ENCODE peak calls at places on chromosomes 7 and 10, in nine cellular contexts. H, E, T, P, B, Y, F, G and W are unnamed samples.

GRCh38 chr10:35375091-35375765 is 38.9 kb downstream of the CCNY start:
- DNase-seq in H (no peak), F (no peak), B (no peak), E (no peak), P (no peak), G (no peak), T (no peak), Y (no peak), W (no peak)

GRCh38 chr7:47936323-47936722 is 11.9 kb downstream of the PKD1L1 start:
- DNase-seq in T (no peak), E (no peak), P (no peak), H (no peak), F (no peak), G (no peak), B (no peak), Y (no peak), W (no peak)

GRCh38 chr7:12890586-12890985 is 203.2 kb downstream of the ARL4A start:
- DNase-seq in T (no peak), F (no peak), B (no peak), Y (no peak), H (no peak), G (no peak), P (no peak), E (no peak), W (no peak)

GRCh38 chr7:28572321-28573058 is 160.2 kb downstream of the CREB5 start:
- DNase-seq in B (no peak), P (no peak), E (no peak), Y (no peak), T (no peak), G (no peak), H (no peak), F (no peak), W (no peak)

GRCh38 chr7:139183878-139184338 is 47.1 kb upstream of the UBN2 start:
- DNase-seq in E (no peak), B (no peak), G (no peak), Y (no peak), F (no peak), T (no peak), P (no peak), H (no peak), W (no peak)

GRCh38 chr7:43878867-43879266 is 9.6 kb upstream of the MRPS24 start:
- DNase-seq in T (no peak), F (no peak), H (no peak), B (no peak), Y (no peak), P (no peak), G (no peak), E (no peak), W (no peak)

GRCh38 chr10:580796-581195 is 108.7 kb downstream of the DIP2C start:
- DNase-seq in E (no peak), H (no peak), Y (peak), F (no peak), P (no peak), G (no peak), B (no peak), T (no peak), W (peak)

GRCh38 chr7:151012031-151012692 is 12.1 kb downstream of the ATG9B start:
- DNase-seq in Y (peak), G (no peak), P (no peak), T (no peak), H (no peak), E (no peak), B (no peak), F (no peak), W (no peak)

GRCh38 chr10:61633665-61634064 is 29.1 kb upstream of the CABCOCO1 start:
- DNase-seq in Y (no peak), H (no peak), T (no peak), F (no peak), B (no peak), P (no peak), E (no peak), G (no peak), W (no peak)

GRCh38 chr7:40283391-40283790 is 148.6 kb downstream of the SUGCT start:
- DNase-seq in Y (no peak), T (no peak), F (no peak), B (no peak), H (no peak), P (no peak), G (no peak), E (no peak), W (no peak)

GRCh38 chr7:15236958-15237357 is 324.9 kb downstream of the AGMO start:
- DNase-seq in G (no peak), P (no peak), Y (peak), E (no peak), F (no peak), T (no peak), B (no peak), H (no peak), W (no peak)

GRCh38 chr10:122142652-122143237 is 128.4 kb upstream of the BTBD16 start:
- DNase-seq in G (no peak), Y (no peak), B (peak), E (peak), H (peak), F (no peak), P (no peak), T (peak), W (no peak)

GRCh38 chr7:49091089-49091488 is 166.7 kb downstream of the CDC14C start:
- DNase-seq in Y (no peak), H (no peak), F (no peak), B (no peak), T (no peak), P (no peak), G (no peak), E (no peak), W (no peak)

GRCh38 chr7:98165827-98166667 is 45.2 kb upstream of the BHLHA15 start:
- DNase-seq in T (peak), Y (peak), H (no peak), F (peak), G (peak), E (peak), P (peak), B (peak), W (peak)

GRCh38 chr7:110372685-110373084 is 718.2 kb upstream of the LRRN3 start:
- DNase-seq in F (no peak), B (no peak), H (no peak), Y (no peak), P (no peak), E (no peak), T (no peak), G (no peak), W (no peak)

GRCh38 chr10:125079091-125079600 is 81.2 kb downstream of the CTBP2 start:
- DNase-seq in H (no peak), Y (no peak), P (no peak), T (no peak), F (no peak), E (no peak), B (no peak), G (no peak), W (no peak)

GRCh38 chr10:70296406-70296899 is 12.6 kb upstream of the NPFFR1 start:
- DNase-seq in B (peak), P (peak), G (peak), Y (peak), F (no peak), E (no peak), H (peak), T (no peak), W (peak)

GRCh38 chr7:151076863-151077704 is 3.5 kb downstream of the FASTK start:
- DNase-seq in E (no peak), Y (peak), P (no peak), B (peak), F (no peak), G (no peak), H (no peak), T (no peak), W (no peak)

GRCh38 chr10:50550291-50550839 is 73.4 kb downstream of the SGMS1 start:
- DNase-seq in B (peak), E (peak), G (no peak), Y (no peak), T (no peak), F (no peak), H (no peak), P (peak), W (no peak)

GRCh38 chr10:91163269-91163708 is 57.2 kb upstream of the PCGF5 start:
- DNase-seq in G (peak), Y (peak), F (peak), H (peak), P (peak), E (peak), T (peak), B (peak), W (peak)

GRCh38 chr7:55409474-55410225 is 44.5 kb downstream of the LANCL2 start:
- DNase-seq in H (no peak), E (peak), G (no peak), P (no peak), B (no peak), F (no peak), T (no peak), Y (peak), W (no peak)

GRCh38 chr10:22679608-22680007 is 34.8 kb downstream of the PIP4K2A start:
- DNase-seq in P (no peak), G (no peak), F (peak), T (peak), H (no peak), Y (no peak), E (no peak), B (no peak), W (no peak)

GRCh38 chr10:61389887-61390286 is 63.3 kb downstream of the TMEM26 start:
- DNase-seq in B (no peak), G (no peak), P (no peak), E (no peak), F (no peak), Y (no peak), H (no peak), T (no peak), W (no peak)

GRCh38 chr7:152949198-152949597 is 189.6 kb downstream of the ACTR3B start:
- DNase-seq in P (no peak), G (no peak), E (no peak), F (no peak), Y (no peak), H (no peak), B (no peak), T (no peak), W (no peak)

GRCh38 chr7:111363099-111363498 is 199.2 kb downstream of the IMMP2L start:
- DNase-seq in H (no peak), G (no peak), Y (peak), P (no peak), B (no peak), T (no peak), F (no peak), E (no peak), W (no peak)

GRCh38 chr7:51306761-51307160 is 9.8 kb downstream of the COBL start:
- DNase-seq in F (no peak), H (no peak), P (no peak), B (no peak), T (no peak), G (no peak), Y (no peak), E (no peak), W (no peak)

GRCh38 chr10:99233680-99234018 is 2.0 kb downstream of the HPSE2 start:
- DNase-seq in B (no peak), Y (no peak), F (no peak), E (peak), H (no peak), G (no peak), T (no peak), P (no peak), W (no peak)

GRCh38 chr7:83469491-83469890 is 179.4 kb downstream of the SEMA3E start:
- DNase-seq in G (no peak), F (no peak), P (no peak), B (no peak), H (no peak), T (no peak), E (no peak), Y (no peak), W (no peak)
- H3K27ac ChIP-seq in G (no peak), F (no peak), P (no peak), B (no peak), H (no peak), T (no peak), E (no peak), Y (no peak), W (peak)

GRCh38 chr10:95558593-95559320 is 2.4 kb downstream of the SORBS1 start:
- DNase-seq in T (no peak), P (no peak), G (no peak), B (no peak), E (no peak), Y (no peak), H (no peak), F (no peak), W (no peak)
- H3K4me3 ChIP-seq in T (no peak), P (peak), G (peak), B (peak), E (no peak), Y (no peak), H (peak), F (no peak), W (no peak)

GRCh38 chr10:86670876-86671275 is 2.6 kb downstream of the LDB3 start:
- DNase-seq in T (no peak), B (no peak), H (no peak), P (no peak), Y (no peak), G (no peak), E (no peak), F (no peak), W (no peak)
- H3K27ac ChIP-seq in T (no peak), B (no peak), H (peak), P (peak), Y (no peak), G (no peak), E (peak), F (no peak), W (no peak)

DNA sequence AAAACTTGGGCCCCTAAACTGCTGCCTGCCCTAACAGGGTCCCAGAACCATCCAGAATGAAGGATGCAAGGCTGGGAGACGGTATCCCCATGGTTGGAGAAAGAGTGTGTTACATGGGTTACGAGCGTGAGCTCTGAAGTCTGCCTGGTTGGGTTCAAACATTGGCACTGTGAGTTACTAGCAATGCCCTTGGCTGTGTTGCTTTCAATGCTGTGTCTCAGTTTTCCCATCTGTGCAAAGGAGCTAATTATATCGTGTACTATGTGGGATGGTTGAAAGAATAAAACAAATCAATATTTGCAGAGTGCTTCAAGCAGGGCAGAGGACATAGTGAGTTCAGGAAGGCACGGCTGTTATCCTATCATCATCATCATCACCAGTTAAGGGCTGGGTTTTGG is 114.7 kb downstream of the ZMIZ1 start:
- DNase-seq in T (no peak), E (no peak), F (no peak), B (no peak), Y (no peak), H (no peak), G (no peak), P (no peak), W (no peak)
- H3K4me3 ChIP-seq in T (no peak), E (no peak), F (no peak), B (no peak), Y (no peak), H (no peak), G (no peak), P (no peak), W (no peak)

DNA sequence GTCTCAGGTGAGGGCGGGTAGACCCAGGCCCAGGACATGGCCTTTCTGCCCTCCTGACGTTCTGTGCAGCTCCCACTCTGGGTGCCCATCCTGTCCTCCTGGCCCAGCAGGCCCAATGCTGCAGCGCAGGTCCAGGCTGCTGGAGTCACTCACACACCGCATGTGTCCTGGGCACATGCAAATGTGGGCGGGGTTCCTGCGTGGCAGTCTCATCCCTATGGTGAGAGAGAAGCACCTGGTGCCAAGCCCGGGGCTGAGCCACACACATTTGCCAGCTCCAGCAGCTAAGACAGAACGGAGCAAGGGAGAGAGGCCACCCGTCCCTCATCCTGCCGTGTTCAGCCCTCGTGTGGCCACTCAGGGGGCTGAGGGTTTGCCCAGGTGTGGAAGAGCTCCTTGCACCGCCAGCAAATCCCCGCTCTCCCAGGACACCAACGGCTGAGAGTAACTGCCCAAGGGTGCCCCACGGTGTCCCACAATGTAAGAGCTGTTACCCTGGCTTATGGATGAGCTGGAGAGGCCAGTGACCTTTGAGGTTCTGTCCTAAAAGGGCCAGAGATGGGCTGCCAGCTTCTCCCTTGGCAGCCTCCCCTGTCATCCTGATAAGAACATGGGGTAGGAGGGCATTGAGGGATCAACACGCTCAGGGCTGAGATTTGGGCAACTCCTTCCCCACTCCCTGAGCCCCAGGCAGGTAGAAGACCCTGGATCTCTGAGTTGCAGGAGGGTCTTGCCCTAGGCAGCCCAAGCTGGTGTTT is 4.4 kb downstream of the FUOM start:
- DNase-seq in F (no peak), H (no peak), P (no peak), T (no peak), E (no peak), G (no peak), B (no peak), Y (no peak), W (no peak)
- H3K27ac ChIP-seq in F (no peak), H (no peak), P (no peak), T (no peak), E (no peak), G (no peak), B (no peak), Y (no peak), W (no peak)

DNA sequence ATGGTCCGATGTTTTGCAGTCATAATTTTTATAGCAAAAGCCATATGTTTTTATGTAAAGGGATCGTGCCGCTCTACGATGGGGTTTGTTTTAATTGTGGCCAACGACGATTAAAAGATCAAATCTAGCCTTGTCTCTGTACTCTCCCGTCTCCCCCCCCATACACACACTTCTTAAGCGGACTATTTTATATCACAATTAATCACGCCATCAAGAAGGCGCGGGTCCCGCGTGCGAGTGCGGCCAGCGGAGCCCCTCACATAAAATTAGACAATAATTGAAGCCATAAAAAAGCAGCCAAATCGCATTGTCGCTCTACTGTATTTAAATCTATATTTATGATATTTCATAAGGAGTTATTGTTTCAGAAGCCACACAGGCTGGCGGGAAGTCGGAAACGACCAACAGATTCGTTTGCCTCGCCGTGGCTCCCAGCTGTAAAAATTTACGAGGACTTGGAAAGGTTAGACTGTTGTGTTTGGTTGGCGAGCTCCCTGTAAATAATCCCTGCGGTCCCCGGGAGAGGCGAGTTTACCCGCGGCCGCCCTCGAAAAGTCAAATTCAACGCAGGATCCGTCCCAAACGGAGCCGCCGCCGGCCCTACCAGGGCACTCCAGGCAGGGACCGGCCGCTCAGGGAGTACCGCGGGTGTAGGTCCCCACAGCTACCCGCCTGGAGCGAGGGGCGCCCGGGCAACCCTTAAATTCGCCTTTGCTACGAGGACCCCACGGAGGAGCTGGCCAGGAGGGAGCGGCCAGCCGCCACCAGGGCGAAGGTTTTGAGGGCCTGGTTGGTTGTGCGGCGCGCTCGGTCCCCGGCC is 528 bp upstream of the HOXA9 start:
- DNase-seq in T (peak), G (no peak), E (no peak), F (no peak), P (no peak), H (no peak), B (no peak), Y (peak), W (no peak)
- H3K4me3 ChIP-seq in T (no peak), G (peak), E (no peak), F (no peak), P (no peak), H (peak), B (peak), Y (peak), W (peak)

GRCh38 chr7:27143950-27144798 is 693 bp upstream of the HOXA5 start:
- DNase-seq in G (no peak), T (no peak), F (peak), E (no peak), Y (no peak), B (no peak), H (no peak), P (no peak), W (peak)
- H3K27ac ChIP-seq in G (peak), T (no peak), F (no peak), E (no peak), Y (no peak), B (peak), H (no peak), P (no peak), W (no peak)

GRCh38 chr10:102715880-102716279 is 1.4 kb downstream of the SFXN2 start:
- DNase-seq in E (no peak), G (no peak), F (no peak), B (no peak), P (no peak), Y (no peak), T (no peak), H (no peak), W (no peak)
- H3K4me3 ChIP-seq in E (no peak), G (no peak), F (no peak), B (no peak), P (no peak), Y (no peak), T (no peak), H (no peak), W (no peak)

DNA sequence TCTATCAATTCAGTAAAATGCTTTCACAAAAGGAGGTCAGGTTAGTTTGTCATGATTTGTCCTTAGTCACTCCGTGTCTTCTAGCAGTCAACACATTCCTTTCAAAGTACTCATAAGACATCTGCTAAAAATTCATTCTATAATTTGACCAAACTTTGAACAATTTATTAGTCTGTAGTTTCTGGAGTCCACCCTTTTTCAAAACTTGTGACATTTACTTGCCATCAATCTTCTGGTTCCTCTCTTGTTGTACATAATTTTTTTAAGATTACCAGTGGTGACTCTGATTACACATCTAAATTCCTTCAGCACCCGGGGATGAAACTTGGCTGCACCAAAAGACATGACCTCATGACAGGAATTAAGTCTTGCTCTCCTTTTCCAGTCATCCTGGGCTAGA is 130.1 kb downstream of the NEBL start:
- DNase-seq in E (no peak), T (no peak), B (no peak), P (no peak), Y (peak), G (no peak), H (no peak), F (no peak), W (no peak)
- H3K27ac ChIP-seq in E (no peak), T (no peak), B (no peak), P (peak), Y (no peak), G (no peak), H (no peak), F (no peak), W (no peak)